ENCODE peak calls at places on chromosomes 11 and 22, in five cellular contexts. V is AG04450, S is gastrocnemius medialis, I is HCT116, Y is pancreas. U is an unnamed sample. For H3K27me3, the result is how much of the 10 kb centered on the place peaks cover.

GRCh38 chr11:19025799-19026406 is 34.6 kb downstream of the MRGPRX2 start:
- DNase-seq in I (no peak), S (no peak), Y (no peak), V (no peak), U (no peak)

GRCh38 chr11:69137148-69137844 is 18.4 kb upstream of the SMIM38 start:
- DNase-seq in Y (no peak), V (no peak), I (no peak), S (no peak), U (no peak)

GRCh38 chr11:34975482-34975881 is 59.1 kb downstream of the PDHX start:
- DNase-seq in I (no peak), V (no peak), S (no peak), Y (no peak), U (no peak)

GRCh38 chr22:18947905-18948304 is 11.8 kb upstream of the PRODH start:
- DNase-seq in S (no peak), I (no peak), Y (peak), V (no peak), U (no peak)

GRCh38 chr11:75273331-75273988 is 32.9 kb downstream of the TPBGL start:
- DNase-seq in Y (peak), S (no peak), V (no peak), I (no peak), U (no peak)

GRCh38 chr22:47884200-47884599 is 1121.8 kb downstream of the TBC1D22A start:
- DNase-seq in I (no peak), S (no peak), Y (no peak), V (no peak), U (no peak)

GRCh38 chr11:6602096-6602940 is 1.1 kb downstream of the RRP8 start:
- DNase-seq in S (no peak), V (no peak), I (no peak), Y (no peak), U (no peak)

GRCh38 chr22:47384977-47385376 is 622.5 kb downstream of the TBC1D22A start:
- DNase-seq in S (no peak), Y (peak), V (no peak), I (no peak), U (no peak)

GRCh38 chr11:118009821-118010737 is 23.9 kb downstream of the IL10RA start:
- DNase-seq in Y (no peak), I (no peak), V (no peak), S (no peak), U (no peak)

GRCh38 chr11:112526699-112527410 is 266.2 kb upstream of the PLET1 start:
- DNase-seq in Y (no peak), S (no peak), I (no peak), V (no peak), U (no peak)

GRCh38 chr11:91100432-91100831 is 877.6 kb upstream of the CHORDC1 start:
- DNase-seq in I (no peak), Y (no peak), V (no peak), S (no peak), U (no peak)

GRCh38 chr22:30742291-30743256 is 47.9 kb downstream of the OSBP2 start:
- DNase-seq in S (no peak), Y (peak), V (no peak), I (no peak), U (no peak)

GRCh38 chr22:46256358-46256958 is 6.4 kb upstream of the CDPF1 start:
- DNase-seq in Y (no peak), S (no peak), V (no peak), I (no peak), U (peak)

GRCh38 chr11:74726547-74727182 is 4.6 kb downstream of the CHRDL2 start:
- DNase-seq in V (peak), Y (peak), I (peak), S (peak), U (peak)

GRCh38 chr11:65606876-65607613 is 7.0 kb downstream of the MAP3K11 start:
- DNase-seq in V (peak), I (peak), Y (peak), S (peak), U (peak)
- H3K4me3 ChIP-seq in V (peak), I (peak), Y (no peak), S (peak), U (peak)

GRCh38 chr11:129538323-129538722 is 162.7 kb downstream of the BARX2 start:
- DNase-seq in S (no peak), V (no peak), I (no peak), Y (no peak), U (no peak)
- H3K27ac ChIP-seq in S (no peak), V (no peak), I (no peak), Y (no peak), U (no peak)

GRCh38 chr22:39713799-39714290 is 143.3 kb downstream of the CACNA1I start:
- DNase-seq in Y (no peak), S (no peak), V (no peak), I (no peak), U (no peak)
- H3K27me3 ChIP-seq in Y (under half), S (under half), V (half or more), I (under half), U (under half)

DNA sequence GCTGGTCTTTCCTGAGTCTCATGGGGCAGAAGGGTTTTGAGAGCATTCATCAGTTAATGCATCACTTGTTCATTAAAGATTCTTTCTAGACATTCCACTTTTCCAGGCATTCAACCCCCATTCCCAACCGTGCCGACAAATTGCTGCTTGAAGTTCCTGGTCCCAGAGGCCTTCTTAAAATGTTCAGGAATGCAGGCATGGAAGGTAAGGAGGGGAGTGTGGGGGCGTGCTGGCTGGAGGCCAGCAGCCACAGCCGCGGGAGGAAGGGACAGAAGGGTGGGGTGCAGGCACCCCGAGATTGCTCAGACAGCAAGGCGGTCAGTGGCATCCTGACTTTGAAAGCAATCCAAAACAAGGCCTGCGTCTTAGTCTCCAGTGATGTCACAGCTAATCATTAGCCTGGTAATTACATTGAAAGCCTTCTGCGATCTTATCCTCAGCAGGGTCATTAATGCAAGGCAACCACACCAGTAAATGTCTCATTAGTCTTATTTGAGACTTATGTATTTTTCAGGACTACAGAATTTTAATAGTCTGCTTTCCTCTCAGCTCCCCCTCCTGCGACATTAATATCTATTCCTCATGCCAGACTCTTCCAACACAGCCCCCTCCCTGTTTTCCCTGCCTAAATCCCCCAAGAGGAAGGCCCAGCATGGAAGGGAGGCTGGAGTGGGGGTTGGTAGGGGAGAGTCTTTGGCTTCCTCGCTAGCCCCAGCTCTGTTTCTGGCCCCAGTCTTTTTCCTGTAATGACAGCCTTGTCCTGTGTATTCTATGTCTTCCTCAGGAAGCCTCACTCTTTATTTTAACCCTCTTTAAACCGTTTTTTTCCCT is 328.9 kb downstream of the MIAT start:
- DNase-seq in I (no peak), V (no peak), S (no peak), Y (no peak), U (peak)
- H3K4me3 ChIP-seq in I (no peak), V (no peak), S (no peak), Y (no peak), U (peak)

U was measured in WERI-Rb-1.